ENCODE peak calls at places on chromosome X, in nine cellular contexts. S is thoracic aorta; Q is NT2/D1; P is A549; J is prostate gland; M is CD4-positive, CD25-positive, alpha-beta regulatory T cell; K is GM12865; X is AG04450; R is lower leg skin. N is an unnamed sample.

GRCh38 chrX:39063037-39063436 is 261.8 kb downstream of the MID1IP1 start:
- DNase-seq in Q (no peak), X (no peak), P (no peak), J (peak), K (no peak), M (no peak), R (peak), S (no peak), N (no peak)

GRCh38 chrX:63918611-63919010 is 133.6 kb upstream of the ARHGEF9 start:
- DNase-seq in Q (no peak), J (no peak), P (no peak), K (peak), M (no peak), X (no peak), R (no peak), S (no peak), N (no peak)

GRCh38 chrX:8639949-8640348 is 92.0 kb downstream of the ANOS1 start:
- DNase-seq in X (no peak), R (no peak), K (no peak), S (no peak), P (no peak), Q (no peak), M (no peak), J (no peak), N (no peak)

GRCh38 chrX:10041383-10041782 is 74.2 kb downstream of the CLDN34 start:
- DNase-seq in X (no peak), R (no peak), K (no peak), P (no peak), Q (peak), S (no peak), M (no peak), J (no peak), N (no peak)

GRCh38 chrX:48695925-48696300 is 621 bp upstream of the SUV39H1 start:
- DNase-seq in R (no peak), S (no peak), J (no peak), K (no peak), X (no peak), Q (no peak), M (no peak), P (peak), N (no peak)

GRCh38 chrX:101260435-101260834 is 30.7 kb downstream of the TAF7L start:
- DNase-seq in P (peak), X (no peak), J (no peak), M (no peak), Q (peak), K (peak), R (no peak), S (no peak), N (no peak)

GRCh38 chrX:104113237-104113965 is 1.1 kb downstream of the ZCCHC18 start:
- DNase-seq in Q (peak), K (peak), P (peak), J (peak), R (peak), X (no peak), M (peak), S (no peak), N (no peak)

GRCh38 chrX:22699591-22700091 is 300.1 kb upstream of the DDX53 start:
- DNase-seq in Q (no peak), X (peak), P (no peak), M (no peak), J (peak), S (no peak), R (peak), K (no peak), N (no peak)

GRCh38 chrX:31366076-31366475 is 294.2 kb upstream of the FTHL17 start:
- DNase-seq in Q (no peak), X (no peak), R (no peak), S (no peak), M (no peak), J (no peak), P (no peak), K (no peak), N (no peak)

GRCh38 chrX:13432776-13433605 is 113.1 kb upstream of the ATXN3L start:
- DNase-seq in K (no peak), J (no peak), S (no peak), R (no peak), M (no peak), Q (no peak), P (no peak), X (peak), N (peak)

GRCh38 chrX:153821066-153821465 is 9.3 kb downstream of the PDZD4 start:
- DNase-seq in X (no peak), P (no peak), S (no peak), J (no peak), Q (no peak), K (no peak), R (no peak), M (no peak), N (no peak)

GRCh38 chrX:17374619-17375360 is at the start of gene NHS:
- DNase-seq in M (no peak), Q (peak), R (peak), J (peak), X (peak), P (peak), K (no peak), S (no peak), N (no peak)
- H3K4me3 ChIP-seq in M (no peak), Q (peak), R (peak), J (peak), X (peak), P (peak), K (no peak), S (peak), N (peak)

GRCh38 chrX:41491267-41492004 is 44.3 kb downstream of the NYX start:
- DNase-seq in R (no peak), M (no peak), J (no peak), K (no peak), Q (peak), X (peak), S (no peak), P (peak), N (peak)
- H3K4me3 ChIP-seq in R (no peak), M (no peak), J (no peak), K (no peak), Q (no peak), X (peak), S (peak), P (no peak), N (no peak)

GRCh38 chrX:73840120-73840924 is 277.3 kb downstream of the CHIC1 start:
- DNase-seq in R (no peak), S (no peak), K (no peak), Q (no peak), X (no peak), P (no peak), M (no peak), J (no peak), N (no peak)

GRCh38 chrX:73838123-73838522 is 275.1 kb downstream of the CHIC1 start:
- DNase-seq in J (no peak), M (no peak), P (no peak), S (no peak), K (no peak), R (no peak), Q (no peak), X (no peak), N (no peak)

GRCh38 chrX:73836956-73837477 is 274.0 kb downstream of the CHIC1 start:
- DNase-seq in K (no peak), R (no peak), P (no peak), Q (no peak), J (no peak), M (no peak), X (no peak), S (no peak), N (no peak)

GRCh38 chrX:73841337-73841736 is 278.3 kb downstream of the CHIC1 start:
- DNase-seq in S (no peak), X (no peak), J (no peak), Q (no peak), M (no peak), K (no peak), R (no peak), P (no peak), N (no peak)

DNA sequence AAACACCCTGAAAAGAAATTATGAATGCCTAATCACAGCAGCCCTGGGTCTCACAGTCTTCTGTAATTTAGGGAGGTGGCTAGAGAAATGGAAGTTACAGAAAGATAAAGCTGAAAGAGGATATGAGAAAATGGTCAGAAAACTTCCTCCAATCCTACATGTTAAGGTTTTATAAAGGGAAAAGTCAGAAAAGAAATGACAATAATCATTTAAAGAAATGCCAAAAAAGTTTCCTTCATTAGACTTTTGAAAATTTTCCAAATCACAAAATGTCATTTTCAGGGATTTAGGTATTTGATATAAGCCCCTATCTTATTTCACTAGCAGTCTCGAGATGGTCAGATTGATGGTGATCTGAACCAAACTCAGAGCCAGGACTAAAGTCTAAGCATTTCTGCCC is 276.2 kb downstream of the CHIC1 start:
- DNase-seq in P (no peak), J (no peak), M (no peak), R (no peak), S (no peak), Q (no peak), X (no peak), K (no peak), N (no peak)
- H3K4me3 ChIP-seq in P (no peak), J (no peak), M (no peak), R (no peak), S (no peak), Q (no peak), X (no peak), K (no peak), N (no peak)

GRCh38 chrX:2824886-2825285 is 3.8 kb upstream of the GYG2 start:
- DNase-seq in P (no peak), J (no peak), Q (no peak), X (no peak), R (no peak), K (no peak), S (no peak), M (no peak), N (no peak)

GRCh38 chrX:2828404-2829065 is at the start of gene GYG2:
- DNase-seq in Q (peak), M (no peak), S (no peak), P (no peak), X (no peak), K (no peak), R (no peak), J (no peak), N (no peak)

GRCh38 chrX:2831471-2832228 is 2.9 kb downstream of the GYG2 start:
- DNase-seq in R (no peak), M (no peak), Q (no peak), S (no peak), K (no peak), J (no peak), X (no peak), P (no peak), N (no peak)

GRCh38 chrX:2829469-2830246 is 928 bp downstream of the GYG2 start:
- DNase-seq in X (no peak), S (no peak), M (no peak), Q (no peak), J (no peak), R (no peak), P (no peak), K (no peak), N (no peak)

DNA sequence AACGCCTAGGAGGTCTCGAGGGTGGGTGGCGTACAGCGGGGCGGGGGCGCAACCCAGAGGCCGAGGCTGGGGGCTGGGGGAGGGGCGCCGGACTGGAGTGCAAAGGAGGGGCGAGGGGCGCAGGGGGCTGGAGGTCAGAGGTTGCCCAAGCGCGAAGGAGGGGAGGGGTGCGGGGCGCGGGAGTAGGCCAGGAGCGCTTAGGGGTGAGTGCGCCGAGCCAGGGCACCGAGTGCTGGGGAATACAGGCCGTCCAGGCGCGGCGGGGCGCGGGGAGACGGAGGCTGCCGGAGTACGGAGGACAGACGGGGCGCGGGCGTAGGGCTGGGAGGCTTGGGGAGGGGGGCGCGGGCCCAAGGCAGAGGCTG is 318 bp downstream of the GYG2 start:
- DNase-seq in K (no peak), Q (peak), M (no peak), X (no peak), R (no peak), P (no peak), J (no peak), S (no peak), N (no peak)
- H3K4me3 ChIP-seq in K (no peak), Q (peak), M (no peak), X (peak), R (no peak), P (peak), J (peak), S (peak), N (peak)

GRCh38 chrX:19640693-19641374 is 125.5 kb upstream of the MAP3K15 start:
- DNase-seq in J (no peak), P (no peak), X (no peak), S (no peak), Q (no peak), K (no peak), M (no peak), R (no peak), N (no peak)
- H3K4me3 ChIP-seq in J (no peak), P (no peak), X (no peak), S (no peak), Q (no peak), K (no peak), M (no peak), R (no peak), N (no peak)

DNA sequence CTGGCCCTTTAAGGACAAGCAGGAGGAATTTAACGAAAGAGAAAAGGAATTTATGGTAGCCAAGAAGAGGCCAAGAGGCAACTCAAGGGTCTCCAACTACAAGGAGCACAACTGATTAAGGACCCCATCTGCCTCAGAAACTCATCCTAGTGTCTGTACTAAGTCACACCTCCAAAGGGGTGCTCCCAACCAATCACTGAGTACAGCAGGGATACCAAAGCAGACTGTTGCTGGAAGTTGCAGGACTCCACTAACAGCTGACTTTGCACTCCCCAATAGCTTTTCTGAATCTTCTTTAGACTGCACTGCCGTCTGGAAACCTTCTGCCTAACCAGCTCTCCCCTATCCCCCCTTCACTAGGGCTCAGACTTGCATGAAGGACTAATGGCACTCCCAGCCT is 50.6 kb downstream of the ATP11C start:
- DNase-seq in M (no peak), K (no peak), X (no peak), J (no peak), R (no peak), Q (no peak), S (no peak), P (no peak), N (no peak)
- H3K4me3 ChIP-seq in M (no peak), K (no peak), X (no peak), J (no peak), R (no peak), Q (no peak), S (no peak), P (no peak), N (no peak)

DNA sequence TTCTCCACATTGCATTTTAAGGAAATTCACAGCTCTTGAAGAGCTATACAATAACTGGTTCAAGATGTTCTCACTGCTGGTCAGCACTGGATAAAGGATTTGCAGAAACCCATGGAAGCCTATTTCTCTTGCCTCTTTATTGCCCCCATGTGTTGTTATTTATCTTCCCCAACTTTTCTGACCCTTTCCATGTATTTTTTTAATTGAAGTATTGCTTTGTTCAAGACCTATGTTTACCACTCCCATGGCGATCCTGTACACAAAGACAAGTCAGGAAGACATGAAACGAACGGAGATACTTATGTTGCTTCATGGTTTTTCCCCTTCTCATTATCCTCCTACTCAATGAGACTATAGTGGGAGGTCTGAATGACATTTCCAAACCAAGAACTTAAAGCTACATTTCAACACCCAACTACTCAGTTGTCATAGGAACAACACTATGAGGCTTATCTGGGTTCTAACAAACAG is 566.4 kb upstream of the DIPK2B start:
- DNase-seq in M (no peak), K (no peak), Q (no peak), R (no peak), P (no peak), S (no peak), J (no peak), X (no peak), N (no peak)
- H3K4me3 ChIP-seq in M (peak), K (no peak), Q (no peak), R (no peak), P (peak), S (peak), J (peak), X (peak), N (peak)

GRCh38 chrX:132602701-132603100 is 113.9 kb upstream of the MBNL3 start:
- DNase-seq in M (no peak), X (no peak), Q (no peak), K (no peak), J (no peak), S (no peak), R (no peak), P (no peak), N (no peak)
- H3K4me3 ChIP-seq in M (no peak), X (no peak), Q (no peak), K (no peak), J (no peak), S (no peak), R (no peak), P (no peak), N (no peak)

N was measured in skeletal muscle cell.